ENCODE peak calls at places on chromosomes 3 and 15, in eight cellular contexts. W, X, B, Y, I, K, E and H are unnamed samples.

GRCh38 chr15:46786886-46787285 is 930.4 kb upstream of the SEMA6D start:
- DNase-seq in X (no peak), I (no peak), K (peak; percentile 8), Y (no peak), B (no peak), W (no peak), E (no peak), H (no peak)

GRCh38 chr15:50744601-50745000 is 20.9 kb downstream of the SPPL2A start:
- DNase-seq in X (no peak), I (peak; percentile 37), B (no peak), E (no peak), Y (no peak), K (no peak), W (no peak), H (no peak)

GRCh38 chr3:108146139-108146538 is 55.3 kb upstream of the CD47 start:
- DNase-seq in Y (no peak), X (no peak), W (no peak), E (no peak), B (no peak), I (no peak), K (no peak), H (no peak)

GRCh38 chr3:90091557-90091956 is 984.1 kb downstream of the EPHA3 start:
- DNase-seq in W (peak; percentile 84), X (peak; percentile 20), I (peak; percentile 48), Y (peak; percentile 10), E (peak; percentile 23), K (no peak), B (no peak), H (peak; percentile 25)

GRCh38 chr3:173826901-173827609 is 429.5 kb downstream of the NLGN1 start:
- DNase-seq in I (peak; percentile 33), Y (no peak), K (no peak), X (peak; percentile 34), B (no peak), E (no peak), W (no peak), H (no peak)

GRCh38 chr15:64246364-64247189 is 83.8 kb upstream of the PPIB start:
- DNase-seq in X (peak; percentile 72), B (peak; percentile 92), E (peak; percentile 78), K (peak; percentile 51), I (peak; percentile 60), W (peak; percentile 45), Y (no peak), H (peak; percentile 84)

GRCh38 chr3:41301548-41301947 is 102.2 kb downstream of the CTNNB1 start:
- DNase-seq in X (no peak), B (no peak), I (no peak), K (no peak), W (no peak), Y (no peak), E (no peak), H (peak; percentile 20)

GRCh38 chr3:176872771-176873209 is 324.5 kb downstream of the TBL1XR1 start:
- DNase-seq in I (peak; percentile 28), K (no peak), W (peak; percentile 32), B (no peak), E (no peak), Y (peak; percentile 27), X (peak; percentile 31), H (peak; percentile 53)

GRCh38 chr3:96354742-96355141 is 459.7 kb upstream of the EPHA6 start:
- DNase-seq in K (no peak), E (peak; percentile 20), I (no peak), Y (no peak), W (no peak), B (no peak), X (no peak), H (no peak)

GRCh38 chr3:56122911-56123310 is 345.4 kb downstream of the ERC2 start:
- DNase-seq in W (no peak), I (no peak), B (no peak), E (no peak), K (no peak), X (no peak), Y (no peak), H (peak; percentile 51)

GRCh38 chr15:33592864-33593263 is 282.1 kb downstream of the RYR3 start:
- DNase-seq in Y (no peak), E (no peak), B (no peak), K (no peak), X (no peak), I (no peak), W (no peak), H (no peak)

GRCh38 chr15:25883860-25884259 is 20.7 kb upstream of the ATP10A start:
- DNase-seq in K (no peak), I (peak; percentile 85), X (peak; percentile 80), B (peak; percentile 91), E (peak; percentile 85), Y (no peak), W (no peak), H (peak; percentile 4)

GRCh38 chr3:134625885-134626741 is 24.7 kb downstream of the KY start:
- DNase-seq in E (no peak), B (no peak), K (no peak), Y (no peak), W (no peak), I (no peak), X (no peak), H (no peak)

GRCh38 chr15:79849789-79850188 is 47.0 kb downstream of the MTHFS start:
- DNase-seq in X (peak; percentile 60), Y (peak; percentile 56), K (no peak), W (peak; percentile 14), I (peak; percentile 55), E (no peak), B (no peak), H (peak; percentile 42)

GRCh38 chr15:36814085-36814484 is 234.7 kb downstream of the CDIN1 start:
- DNase-seq in B (no peak), W (no peak), I (no peak), X (no peak), E (no peak), Y (no peak), K (no peak), H (no peak)

GRCh38 chr15:70258369-70259029 is 160.8 kb upstream of the TLE3 start:
- DNase-seq in I (no peak), X (no peak), Y (peak; percentile 18), E (no peak), K (no peak), B (no peak), W (no peak), H (no peak)